ENCODE peak calls at places on chromosomes 11 and 22, in nine cellular contexts. One of them, this sample, is unnamed. For H3K9me3, the result is how much of the 10 kb centered on the place peaks cover.

GRCh38 chr11:3666023-3666530 is 5.1 kb downstream of the CHRNA10 start:
- DNase-seq in endothelial cell of umbilical vein: no peak
- DNase-seq in body of pancreas: no peak
- DNase-seq in HepG2: no peak
- DNase-seq in adrenal gland: no peak
- DNase-seq in breast epithelium: no peak
- DNase-seq in gastrocnemius medialis: no peak
- DNase-seq in IMR-90: no peak
- DNase-seq in spleen: no peak
- DNase-seq in this sample: no peak

GRCh38 chr22:37454857-37455686 is 27.8 kb upstream of the ELFN2 start:
- DNase-seq in IMR-90: peak
- DNase-seq in endothelial cell of umbilical vein: peak
- DNase-seq in spleen: no peak
- DNase-seq in breast epithelium: no peak
- DNase-seq in gastrocnemius medialis: no peak
- DNase-seq in body of pancreas: peak
- DNase-seq in HepG2: peak
- DNase-seq in adrenal gland: peak
- DNase-seq in this sample: no peak

GRCh38 chr11:117925198-117925925 is 3.8 kb downstream of the TMPRSS13 start:
- DNase-seq in adrenal gland: no peak
- DNase-seq in body of pancreas: no peak
- DNase-seq in IMR-90: no peak
- DNase-seq in spleen: peak
- DNase-seq in HepG2: no peak
- DNase-seq in breast epithelium: peak
- DNase-seq in gastrocnemius medialis: no peak
- DNase-seq in endothelial cell of umbilical vein: no peak
- DNase-seq in this sample: peak

GRCh38 chr11:107999759-108000455 is 8.8 kb upstream of the CUL5 start:
- DNase-seq in HepG2: peak
- DNase-seq in body of pancreas: peak
- DNase-seq in breast epithelium: no peak
- DNase-seq in endothelial cell of umbilical vein: peak
- DNase-seq in gastrocnemius medialis: no peak
- DNase-seq in adrenal gland: peak
- DNase-seq in IMR-90: peak
- DNase-seq in spleen: no peak
- DNase-seq in this sample: no peak

GRCh38 chr22:33544707-33545106 is 375.6 kb downstream of the LARGE1 start:
- DNase-seq in breast epithelium: no peak
- DNase-seq in body of pancreas: no peak
- DNase-seq in endothelial cell of umbilical vein: no peak
- DNase-seq in spleen: no peak
- DNase-seq in HepG2: no peak
- DNase-seq in IMR-90: peak
- DNase-seq in gastrocnemius medialis: peak
- DNase-seq in adrenal gland: no peak
- DNase-seq in this sample: no peak

GRCh38 chr22:43446037-43446803 is 34.4 kb downstream of the MPPED1 start:
- DNase-seq in gastrocnemius medialis: no peak
- DNase-seq in breast epithelium: peak
- DNase-seq in adrenal gland: no peak
- DNase-seq in spleen: peak
- DNase-seq in body of pancreas: no peak
- DNase-seq in IMR-90: peak
- DNase-seq in endothelial cell of umbilical vein: peak
- DNase-seq in HepG2: no peak
- DNase-seq in this sample: no peak

GRCh38 chr22:24878969-24879368 is 67.5 kb downstream of the LHFPL7 start:
- DNase-seq in adrenal gland: no peak
- DNase-seq in IMR-90: no peak
- DNase-seq in spleen: no peak
- DNase-seq in breast epithelium: no peak
- DNase-seq in HepG2: no peak
- DNase-seq in gastrocnemius medialis: no peak
- DNase-seq in body of pancreas: no peak
- DNase-seq in endothelial cell of umbilical vein: no peak
- DNase-seq in this sample: no peak

GRCh38 chr11:86888164-86888977 is 66.8 kb downstream of the FZD4 start:
- DNase-seq in HepG2: no peak
- DNase-seq in gastrocnemius medialis: no peak
- DNase-seq in IMR-90: peak
- DNase-seq in breast epithelium: no peak
- DNase-seq in endothelial cell of umbilical vein: no peak
- DNase-seq in adrenal gland: no peak
- DNase-seq in body of pancreas: no peak
- DNase-seq in spleen: no peak
- DNase-seq in this sample: no peak

GRCh38 chr11:61536676-61537270 is 28.2 kb downstream of the LRRC10B start:
- DNase-seq in gastrocnemius medialis: no peak
- DNase-seq in adrenal gland: no peak
- DNase-seq in spleen: no peak
- DNase-seq in endothelial cell of umbilical vein: no peak
- DNase-seq in IMR-90: no peak
- DNase-seq in HepG2: peak
- DNase-seq in body of pancreas: no peak
- DNase-seq in breast epithelium: no peak
- DNase-seq in this sample: no peak

GRCh38 chr11:115182282-115182952 is 321.8 kb downstream of the CADM1 start:
- DNase-seq in HepG2: no peak
- DNase-seq in body of pancreas: no peak
- DNase-seq in IMR-90: no peak
- DNase-seq in spleen: no peak
- DNase-seq in endothelial cell of umbilical vein: no peak
- DNase-seq in gastrocnemius medialis: peak
- DNase-seq in adrenal gland: no peak
- DNase-seq in breast epithelium: no peak
- DNase-seq in this sample: no peak

GRCh38 chr11:115178705-115179104 is 325.5 kb downstream of the CADM1 start:
- DNase-seq in IMR-90: no peak
- DNase-seq in adrenal gland: no peak
- DNase-seq in HepG2: no peak
- DNase-seq in breast epithelium: no peak
- DNase-seq in spleen: no peak
- DNase-seq in gastrocnemius medialis: no peak
- DNase-seq in body of pancreas: no peak
- DNase-seq in endothelial cell of umbilical vein: no peak
- DNase-seq in this sample: no peak

GRCh38 chr11:115180272-115180671 is 323.9 kb downstream of the CADM1 start:
- DNase-seq in breast epithelium: no peak
- DNase-seq in HepG2: no peak
- DNase-seq in IMR-90: no peak
- DNase-seq in adrenal gland: no peak
- DNase-seq in endothelial cell of umbilical vein: no peak
- DNase-seq in body of pancreas: no peak
- DNase-seq in gastrocnemius medialis: no peak
- DNase-seq in spleen: no peak
- DNase-seq in this sample: no peak

GRCh38 chr11:115179647-115180046 is 324.6 kb downstream of the CADM1 start:
- DNase-seq in endothelial cell of umbilical vein: no peak
- DNase-seq in spleen: no peak
- DNase-seq in HepG2: no peak
- DNase-seq in gastrocnemius medialis: no peak
- DNase-seq in IMR-90: no peak
- DNase-seq in adrenal gland: no peak
- DNase-seq in breast epithelium: no peak
- DNase-seq in body of pancreas: no peak
- DNase-seq in this sample: no peak

DNA sequence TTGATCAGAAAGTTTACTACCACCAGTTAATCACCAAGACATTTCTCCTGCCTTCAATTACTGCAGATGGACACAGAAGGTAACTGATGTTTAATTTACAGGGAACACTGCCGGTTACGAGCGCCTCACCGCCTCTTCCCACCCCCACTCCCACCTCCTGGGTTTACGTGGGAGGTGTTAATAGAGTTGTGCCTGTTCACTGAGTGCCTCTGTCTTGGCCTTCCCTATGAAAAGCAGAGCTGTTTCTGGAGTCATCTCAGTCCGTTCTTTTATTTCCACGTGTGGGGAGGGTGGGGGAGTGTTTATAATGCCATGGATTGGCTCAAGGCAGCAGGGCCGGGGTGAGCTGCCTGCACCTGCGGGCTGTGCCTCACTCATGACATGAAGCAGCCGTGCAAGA is 322.7 kb downstream of the CADM1 start:
- DNase-seq in adrenal gland: no peak
- DNase-seq in HepG2: no peak
- DNase-seq in endothelial cell of umbilical vein: no peak
- DNase-seq in spleen: no peak
- DNase-seq in IMR-90: no peak
- DNase-seq in gastrocnemius medialis: no peak
- DNase-seq in breast epithelium: no peak
- DNase-seq in body of pancreas: no peak
- DNase-seq in this sample: no peak
- H3K9me3 ChIP-seq in adrenal gland: under half
- H3K9me3 ChIP-seq in HepG2: under half
- H3K9me3 ChIP-seq in endothelial cell of umbilical vein: under half
- H3K9me3 ChIP-seq in spleen: under half
- H3K9me3 ChIP-seq in IMR-90: under half
- H3K9me3 ChIP-seq in gastrocnemius medialis: under half
- H3K9me3 ChIP-seq in breast epithelium: under half
- H3K9me3 ChIP-seq in body of pancreas: under half
- H3K9me3 ChIP-seq in this sample: under half

DNA sequence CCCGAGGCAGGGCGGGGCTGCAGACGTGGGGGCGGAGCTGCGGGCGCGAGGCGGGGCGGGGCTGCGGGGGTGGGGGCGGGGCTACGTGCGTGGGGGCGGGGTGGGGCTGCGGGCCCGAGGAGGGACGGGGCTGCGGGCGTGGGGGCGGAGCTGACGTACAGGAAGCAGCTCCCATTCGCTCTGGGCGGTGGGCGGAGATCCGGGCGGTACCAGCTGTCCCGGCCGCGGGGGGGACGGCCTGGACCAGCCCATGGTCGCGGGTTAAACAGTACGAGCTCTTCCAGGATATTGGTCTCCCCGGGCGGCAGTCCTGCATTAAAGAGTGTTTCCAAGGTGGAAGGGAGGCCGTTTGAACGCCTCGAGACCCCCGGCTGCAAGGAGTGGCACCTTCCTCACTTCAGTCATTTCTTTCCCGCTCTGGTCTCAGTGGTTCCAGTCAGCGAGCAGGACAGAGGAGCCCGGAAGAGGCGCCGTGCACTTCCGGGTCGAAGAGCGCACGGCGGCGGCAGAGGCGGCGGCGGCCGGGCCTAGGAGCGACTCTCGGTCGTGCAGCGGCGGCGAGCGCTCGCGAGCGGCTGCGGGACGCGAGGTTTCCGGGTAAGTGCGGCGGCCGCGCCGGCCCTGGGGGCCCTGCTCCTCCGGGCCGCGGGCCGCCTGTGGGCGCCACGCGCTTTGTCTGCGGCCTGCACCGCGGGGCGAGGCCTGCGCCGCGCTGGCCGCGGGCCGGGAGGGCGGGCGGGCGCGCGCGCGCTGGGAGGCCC is at the start of gene PHRF1:
- DNase-seq in HepG2: peak
- DNase-seq in adrenal gland: peak
- DNase-seq in gastrocnemius medialis: peak
- DNase-seq in endothelial cell of umbilical vein: peak
- DNase-seq in body of pancreas: peak
- DNase-seq in breast epithelium: peak
- DNase-seq in spleen: peak
- DNase-seq in IMR-90: peak
- DNase-seq in this sample: peak
- TF ChIP-seq POLR2A in HepG2: peak
- TF ChIP-seq POLR2A in adrenal gland: peak
- TF ChIP-seq POLR2A in gastrocnemius medialis: peak
- TF ChIP-seq POLR2A in endothelial cell of umbilical vein: peak
- TF ChIP-seq POLR2A in body of pancreas: peak
- TF ChIP-seq POLR2A in breast epithelium: no peak
- TF ChIP-seq POLR2A in spleen: no peak
- TF ChIP-seq POLR2A in IMR-90: peak
- TF ChIP-seq POLR2A in this sample: peak

GRCh38 chr22:39940757-39941305 is 19.4 kb upstream of the TMA7B start:
- DNase-seq in HepG2: no peak
- DNase-seq in spleen: no peak
- DNase-seq in gastrocnemius medialis: no peak
- DNase-seq in adrenal gland: no peak
- DNase-seq in endothelial cell of umbilical vein: no peak
- DNase-seq in IMR-90: no peak
- DNase-seq in breast epithelium: no peak
- DNase-seq in body of pancreas: no peak
- DNase-seq in this sample: no peak

GRCh38 chr22:39941661-39942060 is 18.5 kb upstream of the TMA7B start:
- DNase-seq in adrenal gland: no peak
- DNase-seq in gastrocnemius medialis: no peak
- DNase-seq in body of pancreas: no peak
- DNase-seq in endothelial cell of umbilical vein: no peak
- DNase-seq in HepG2: peak
- DNase-seq in breast epithelium: no peak
- DNase-seq in spleen: no peak
- DNase-seq in IMR-90: no peak
- DNase-seq in this sample: no peak

GRCh38 chr22:39942433-39943213 is 17.6 kb upstream of the TMA7B start:
- DNase-seq in spleen: no peak
- DNase-seq in HepG2: no peak
- DNase-seq in adrenal gland: no peak
- DNase-seq in gastrocnemius medialis: no peak
- DNase-seq in endothelial cell of umbilical vein: no peak
- DNase-seq in IMR-90: no peak
- DNase-seq in body of pancreas: no peak
- DNase-seq in breast epithelium: no peak
- DNase-seq in this sample: no peak

GRCh38 chr22:39943941-39944624 is 16.1 kb upstream of the TMA7B start:
- DNase-seq in gastrocnemius medialis: no peak
- DNase-seq in IMR-90: no peak
- DNase-seq in spleen: no peak
- DNase-seq in endothelial cell of umbilical vein: no peak
- DNase-seq in HepG2: no peak
- DNase-seq in adrenal gland: no peak
- DNase-seq in body of pancreas: no peak
- DNase-seq in breast epithelium: no peak
- DNase-seq in this sample: no peak

GRCh38 chr22:39943366-39943765 is 16.8 kb upstream of the TMA7B start:
- DNase-seq in adrenal gland: no peak
- DNase-seq in IMR-90: no peak
- DNase-seq in body of pancreas: no peak
- DNase-seq in endothelial cell of umbilical vein: no peak
- DNase-seq in gastrocnemius medialis: no peak
- DNase-seq in breast epithelium: no peak
- DNase-seq in HepG2: no peak
- DNase-seq in spleen: no peak
- DNase-seq in this sample: no peak
- TF ChIP-seq CTCF in adrenal gland: no peak
- TF ChIP-seq CTCF in IMR-90: no peak
- TF ChIP-seq CTCF in body of pancreas: no peak
- TF ChIP-seq CTCF in endothelial cell of umbilical vein: peak
- TF ChIP-seq CTCF in gastrocnemius medialis: no peak
- TF ChIP-seq CTCF in breast epithelium: no peak
- TF ChIP-seq CTCF in HepG2: no peak
- TF ChIP-seq CTCF in spleen: no peak
- TF ChIP-seq CTCF in this sample: no peak

DNA sequence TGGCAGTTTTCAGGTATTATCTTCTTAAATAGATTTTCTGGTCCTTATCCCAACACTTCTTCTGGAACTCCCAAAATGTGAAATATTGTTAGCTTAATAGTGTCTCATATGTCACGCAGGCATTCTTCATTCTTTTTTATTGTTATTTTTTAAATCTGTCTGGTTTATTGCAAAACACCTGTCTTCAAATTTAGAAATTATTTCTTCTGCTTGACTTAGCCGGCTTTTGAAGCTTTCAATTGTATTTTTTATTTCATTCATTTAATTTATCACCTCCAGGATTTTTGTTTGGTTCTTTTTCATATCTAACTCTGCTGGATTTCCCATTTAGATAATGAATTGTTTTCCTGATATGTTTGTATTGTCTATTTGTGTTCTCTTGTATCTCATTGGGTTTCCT is 49.9 kb downstream of the KCNQ1OT1 start:
- DNase-seq in spleen: no peak
- DNase-seq in body of pancreas: no peak
- DNase-seq in IMR-90: no peak
- DNase-seq in endothelial cell of umbilical vein: no peak
- DNase-seq in HepG2: no peak
- DNase-seq in breast epithelium: no peak
- DNase-seq in gastrocnemius medialis: no peak
- DNase-seq in adrenal gland: no peak
- DNase-seq in this sample: no peak
- H3K9me3 ChIP-seq in spleen: half or more
- H3K9me3 ChIP-seq in body of pancreas: half or more
- H3K9me3 ChIP-seq in IMR-90: half or more
- H3K9me3 ChIP-seq in endothelial cell of umbilical vein: under half
- H3K9me3 ChIP-seq in HepG2: half or more
- H3K9me3 ChIP-seq in breast epithelium: half or more
- H3K9me3 ChIP-seq in gastrocnemius medialis: under half
- H3K9me3 ChIP-seq in adrenal gland: under half
- H3K9me3 ChIP-seq in this sample: half or more